ENCODE peak calls at places on chromosomes 1 and 21, in seven cellular contexts. V, Y, D, C, Z, R and Q are unnamed samples.
A peak's percentile ranks its signal among the peaks of the same experiment; 100 is the strongest.

GRCh38 chr21:46320331-46320801 is 3.3 kb downstream of the C21orf58 start:
- DNase-seq in V (no peak), Y (no peak), D (no peak), C (no peak), Z (no peak), R (no peak), Q (no peak)

GRCh38 chr1:41919131-41919530 is 409 bp upstream of the HIVEP3 start:
- DNase-seq in V (no peak), Y (no peak), D (no peak), C (no peak), Z (no peak), R (no peak), Q (no peak)

GRCh38 chr21:45423968-45424853 is 19.2 kb downstream of the COL18A1 start:
- DNase-seq in V (no peak), Y (no peak), D (no peak), C (no peak), Z (no peak), R (no peak), Q (no peak)

GRCh38 chr1:218433744-218434143 is 88.6 kb downstream of the TGFB2 start:
- DNase-seq in V (no peak), Y (no peak), D (no peak), C (peak; percentile 23), Z (no peak), R (no peak), Q (no peak)

GRCh38 chr1:2554621-2555387 is 1.4 kb upstream of the TNFRSF14 start:
- DNase-seq in V (no peak), Y (no peak), D (peak; percentile 52), C (no peak), Z (no peak), R (no peak), Q (no peak)

GRCh38 chr1:117712598-117712997 is 106.8 kb downstream of the TENT5C start:
- DNase-seq in V (no peak), Y (no peak), D (no peak), C (no peak), Z (no peak), R (no peak), Q (no peak)

GRCh38 chr1:117447661-117448060 is 80.4 kb downstream of the MAN1A2 start:
- DNase-seq in V (no peak), Y (no peak), D (no peak), C (peak; percentile 7), Z (no peak), R (no peak), Q (no peak)

GRCh38 chr1:157090196-157090647 is 9.4 kb downstream of the ETV3L start:
- DNase-seq in V (peak; percentile 55), Y (peak; percentile 88), D (peak; percentile 90), C (peak; percentile 71), Z (peak; percentile 77), R (peak; percentile 54), Q (peak; percentile 60)

GRCh38 chr1:36432616-36433015 is 17.6 kb downstream of the OSCP1 start:
- DNase-seq in V (no peak), Y (no peak), D (no peak), C (no peak), Z (no peak), R (no peak), Q (no peak)